ENCODE peak calls at places on chromosome 10, in seven cellular contexts. One of them, this sample, is unnamed.

GRCh38 chr10:126599949-126600627 is 70.4 kb downstream of the C10orf90 start:
- DNase-seq in MM.1S: no peak
- DNase-seq in PC-3: no peak
- DNase-seq in hepatocyte: no peak
- DNase-seq in neural progenitor cell: peak
- DNase-seq in HCT116: no peak
- DNase-seq in GM23338: peak
- DNase-seq in this sample: no peak

GRCh38 chr10:86306628-86307278 is 59.8 kb downstream of the GRID1 start:
- DNase-seq in MM.1S: peak
- DNase-seq in PC-3: peak
- DNase-seq in hepatocyte: peak
- DNase-seq in neural progenitor cell: peak
- DNase-seq in HCT116: no peak
- DNase-seq in GM23338: peak
- DNase-seq in this sample: peak

GRCh38 chr10:112985701-112986510 is 35.9 kb downstream of the TCF7L2 start:
- DNase-seq in MM.1S: no peak
- DNase-seq in PC-3: no peak
- DNase-seq in hepatocyte: no peak
- DNase-seq in neural progenitor cell: no peak
- DNase-seq in HCT116: no peak
- DNase-seq in GM23338: no peak
- DNase-seq in this sample: peak

GRCh38 chr10:131477457-131478205 is 166.1 kb upstream of the TCERG1L start:
- DNase-seq in MM.1S: no peak
- DNase-seq in PC-3: no peak
- DNase-seq in hepatocyte: peak
- DNase-seq in neural progenitor cell: peak
- DNase-seq in HCT116: no peak
- DNase-seq in GM23338: peak
- DNase-seq in this sample: no peak

GRCh38 chr10:67837519-67838314 is at the start of gene DNAJC12:
- DNase-seq in MM.1S: peak
- DNase-seq in PC-3: peak
- DNase-seq in hepatocyte: peak
- DNase-seq in neural progenitor cell: peak
- DNase-seq in HCT116: peak
- DNase-seq in GM23338: peak
- DNase-seq in this sample: peak

GRCh38 chr10:29895436-29895835 is 163.9 kb downstream of the JCAD start:
- DNase-seq in MM.1S: no peak
- DNase-seq in PC-3: no peak
- DNase-seq in hepatocyte: peak
- DNase-seq in neural progenitor cell: peak
- DNase-seq in HCT116: no peak
- DNase-seq in GM23338: peak
- DNase-seq in this sample: peak

GRCh38 chr10:108544500-108545120 is 1378.7 kb downstream of the XPNPEP1 start:
- DNase-seq in MM.1S: peak
- DNase-seq in PC-3: peak
- DNase-seq in hepatocyte: peak
- DNase-seq in neural progenitor cell: peak
- DNase-seq in HCT116: no peak
- DNase-seq in GM23338: peak
- DNase-seq in this sample: peak

GRCh38 chr10:96560970-96561887 is 25.6 kb downstream of the TM9SF3 start:
- DNase-seq in MM.1S: no peak
- DNase-seq in PC-3: peak
- DNase-seq in hepatocyte: peak
- DNase-seq in neural progenitor cell: no peak
- DNase-seq in HCT116: no peak
- DNase-seq in GM23338: no peak
- DNase-seq in this sample: peak

GRCh38 chr10:12333382-12334185 is 15.8 kb upstream of the CAMK1D start:
- DNase-seq in MM.1S: no peak
- DNase-seq in PC-3: peak
- DNase-seq in hepatocyte: peak
- DNase-seq in neural progenitor cell: no peak
- DNase-seq in HCT116: peak
- DNase-seq in GM23338: no peak
- DNase-seq in this sample: peak

GRCh38 chr10:123559823-123560092 is 106.4 kb upstream of the GPR26 start:
- DNase-seq in MM.1S: no peak
- DNase-seq in PC-3: no peak
- DNase-seq in hepatocyte: no peak
- DNase-seq in neural progenitor cell: no peak
- DNase-seq in HCT116: no peak
- DNase-seq in GM23338: no peak
- DNase-seq in this sample: no peak

GRCh38 chr10:85767936-85768335 is 598.7 kb downstream of the GRID1 start:
- DNase-seq in MM.1S: no peak
- DNase-seq in PC-3: no peak
- DNase-seq in hepatocyte: no peak
- DNase-seq in neural progenitor cell: no peak
- DNase-seq in HCT116: no peak
- DNase-seq in GM23338: no peak
- DNase-seq in this sample: no peak

GRCh38 chr10:113128450-113129105 is 178.5 kb downstream of the TCF7L2 start:
- DNase-seq in MM.1S: no peak
- DNase-seq in PC-3: no peak
- DNase-seq in hepatocyte: no peak
- DNase-seq in neural progenitor cell: peak
- DNase-seq in HCT116: no peak
- DNase-seq in GM23338: no peak
- DNase-seq in this sample: peak

GRCh38 chr10:116631871-116632295 is 11.1 kb downstream of the PNLIPRP2 start:
- DNase-seq in MM.1S: no peak
- DNase-seq in PC-3: no peak
- DNase-seq in hepatocyte: no peak
- DNase-seq in neural progenitor cell: no peak
- DNase-seq in HCT116: no peak
- DNase-seq in GM23338: no peak
- DNase-seq in this sample: no peak

GRCh38 chr10:33223326-33224014 is 111.0 kb downstream of the NRP1 start:
- DNase-seq in MM.1S: no peak
- DNase-seq in PC-3: no peak
- DNase-seq in hepatocyte: no peak
- DNase-seq in neural progenitor cell: no peak
- DNase-seq in HCT116: no peak
- DNase-seq in GM23338: no peak
- DNase-seq in this sample: no peak

GRCh38 chr10:132675031-132675740 is 110.8 kb downstream of the NKX6-2 start:
- DNase-seq in MM.1S: no peak
- DNase-seq in PC-3: no peak
- DNase-seq in hepatocyte: no peak
- DNase-seq in neural progenitor cell: peak
- DNase-seq in HCT116: no peak
- DNase-seq in GM23338: no peak
- DNase-seq in this sample: no peak

GRCh38 chr10:62018141-62018911 is 116.8 kb downstream of the ARID5B start:
- DNase-seq in MM.1S: no peak
- DNase-seq in PC-3: no peak
- DNase-seq in hepatocyte: no peak
- DNase-seq in neural progenitor cell: no peak
- DNase-seq in HCT116: no peak
- DNase-seq in GM23338: no peak
- DNase-seq in this sample: no peak

GRCh38 chr10:6296456-6297214 is 93.9 kb downstream of the PFKFB3 start:
- DNase-seq in MM.1S: no peak
- DNase-seq in PC-3: no peak
- DNase-seq in hepatocyte: no peak
- DNase-seq in neural progenitor cell: no peak
- DNase-seq in HCT116: no peak
- DNase-seq in GM23338: no peak
- DNase-seq in this sample: no peak

GRCh38 chr10:119667562-119668328 is 16.6 kb downstream of the BAG3 start:
- DNase-seq in MM.1S: no peak
- DNase-seq in PC-3: peak
- DNase-seq in hepatocyte: peak
- DNase-seq in neural progenitor cell: peak
- DNase-seq in HCT116: peak
- DNase-seq in GM23338: no peak
- DNase-seq in this sample: peak

GRCh38 chr10:43026039-43026973 is 50.6 kb upstream of the RET start:
- DNase-seq in MM.1S: no peak
- DNase-seq in PC-3: peak
- DNase-seq in hepatocyte: no peak
- DNase-seq in neural progenitor cell: peak
- DNase-seq in HCT116: no peak
- DNase-seq in GM23338: peak
- DNase-seq in this sample: no peak

GRCh38 chr10:114905450-114905849 is 32.5 kb upstream of the TRUB1 start:
- DNase-seq in MM.1S: no peak
- DNase-seq in PC-3: peak
- DNase-seq in hepatocyte: no peak
- DNase-seq in neural progenitor cell: peak
- DNase-seq in HCT116: peak
- DNase-seq in GM23338: no peak
- DNase-seq in this sample: peak

GRCh38 chr10:15169555-15170407 is 1.3 kb upstream of the NMT2 start:
- DNase-seq in MM.1S: no peak
- DNase-seq in PC-3: no peak
- DNase-seq in hepatocyte: no peak
- DNase-seq in neural progenitor cell: peak
- DNase-seq in HCT116: no peak
- DNase-seq in GM23338: no peak
- DNase-seq in this sample: no peak

DNA sequence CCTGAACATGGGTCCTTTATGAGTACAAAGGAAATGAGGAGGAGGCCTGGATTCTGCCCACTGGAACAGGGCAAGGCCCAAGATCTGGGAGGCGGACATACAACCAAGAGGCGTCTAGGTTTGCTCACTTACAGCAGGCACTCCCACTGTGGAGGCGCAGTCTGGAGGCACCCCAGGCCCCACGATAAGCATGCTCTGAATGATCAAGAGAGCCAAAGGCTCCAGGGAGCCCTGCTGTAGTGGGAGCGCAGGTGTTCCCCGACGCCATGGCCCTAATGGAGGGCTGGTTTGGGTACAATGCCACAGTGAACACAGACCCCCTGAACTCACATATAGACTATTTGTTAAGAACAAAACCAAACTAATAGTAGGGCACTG is 88.1 kb downstream of the FAM53B start:
- DNase-seq in MM.1S: no peak
- DNase-seq in PC-3: no peak
- DNase-seq in hepatocyte: no peak
- DNase-seq in neural progenitor cell: no peak
- DNase-seq in HCT116: no peak
- DNase-seq in GM23338: no peak
- DNase-seq in this sample: no peak
- TF ChIP-seq EZH2phosphoT487 in MM.1S: no peak
- TF ChIP-seq EZH2phosphoT487 in PC-3: no peak
- TF ChIP-seq EZH2phosphoT487 in hepatocyte: no peak
- TF ChIP-seq EZH2phosphoT487 in neural progenitor cell: no peak
- TF ChIP-seq EZH2phosphoT487 in HCT116: no peak
- TF ChIP-seq EZH2phosphoT487 in GM23338: no peak
- TF ChIP-seq EZH2phosphoT487 in this sample: no peak

GRCh38 chr10:27747096-27747451 is 1.5 kb upstream of the MKX start:
- DNase-seq in MM.1S: no peak
- DNase-seq in PC-3: no peak
- DNase-seq in hepatocyte: no peak
- DNase-seq in neural progenitor cell: peak
- DNase-seq in HCT116: no peak
- DNase-seq in GM23338: peak
- DNase-seq in this sample: no peak

GRCh38 chr10:27745380-27745718 is 270 bp downstream of the MKX start:
- DNase-seq in MM.1S: no peak
- DNase-seq in PC-3: no peak
- DNase-seq in hepatocyte: no peak
- DNase-seq in neural progenitor cell: no peak
- DNase-seq in HCT116: no peak
- DNase-seq in GM23338: peak
- DNase-seq in this sample: no peak

GRCh38 chr10:27745719-27746363 is at the start of gene MKX:
- DNase-seq in MM.1S: no peak
- DNase-seq in PC-3: peak
- DNase-seq in hepatocyte: peak
- DNase-seq in neural progenitor cell: peak
- DNase-seq in HCT116: no peak
- DNase-seq in GM23338: peak
- DNase-seq in this sample: peak

GRCh38 chr10:27744478-27745379 is 890 bp downstream of the MKX start:
- DNase-seq in MM.1S: peak
- DNase-seq in PC-3: peak
- DNase-seq in hepatocyte: peak
- DNase-seq in neural progenitor cell: peak
- DNase-seq in HCT116: no peak
- DNase-seq in GM23338: peak
- DNase-seq in this sample: peak

GRCh38 chr10:27746364-27747095 is 911 bp upstream of the MKX start:
- DNase-seq in MM.1S: no peak
- DNase-seq in PC-3: no peak
- DNase-seq in hepatocyte: no peak
- DNase-seq in neural progenitor cell: peak
- DNase-seq in HCT116: no peak
- DNase-seq in GM23338: peak
- DNase-seq in this sample: peak
- TF ChIP-seq EZH2 in MM.1S: no peak
- TF ChIP-seq EZH2 in PC-3: no peak
- TF ChIP-seq EZH2 in hepatocyte: peak
- TF ChIP-seq EZH2 in neural progenitor cell: peak
- TF ChIP-seq EZH2 in HCT116: no peak
- TF ChIP-seq EZH2 in GM23338: peak
- TF ChIP-seq EZH2 in this sample: no peak

DNA sequence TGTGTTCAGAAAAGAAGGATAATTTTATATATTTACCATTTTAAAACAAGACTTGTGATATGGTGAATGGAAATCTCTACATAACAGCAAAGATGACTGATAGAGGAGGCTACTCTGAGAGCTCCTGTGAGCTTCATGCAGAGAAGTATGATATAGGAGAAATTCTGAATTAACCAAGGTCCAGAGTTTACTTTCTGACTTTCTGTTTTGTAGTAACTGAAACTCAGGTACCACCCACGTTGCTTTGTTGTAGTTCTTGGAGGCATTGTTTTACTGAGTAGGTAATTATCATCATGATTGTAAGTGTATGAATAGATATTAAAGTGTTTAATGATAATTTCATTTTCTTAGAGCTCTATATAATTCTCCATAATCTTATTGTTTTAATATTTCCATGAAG is 18.0 kb upstream of the SFR1 start:
- DNase-seq in MM.1S: no peak
- DNase-seq in PC-3: no peak
- DNase-seq in hepatocyte: no peak
- DNase-seq in neural progenitor cell: no peak
- DNase-seq in HCT116: no peak
- DNase-seq in GM23338: no peak
- DNase-seq in this sample: no peak
- H3K4me3 ChIP-seq in MM.1S: no peak
- H3K4me3 ChIP-seq in PC-3: no peak
- H3K4me3 ChIP-seq in hepatocyte: no peak
- H3K4me3 ChIP-seq in neural progenitor cell: no peak
- H3K4me3 ChIP-seq in HCT116: no peak
- H3K4me3 ChIP-seq in GM23338: no peak
- H3K4me3 ChIP-seq in this sample: no peak

GRCh38 chr10:63671317-63671937 is 150.2 kb downstream of the REEP3 start:
- DNase-seq in MM.1S: no peak
- DNase-seq in PC-3: no peak
- DNase-seq in hepatocyte: peak
- DNase-seq in neural progenitor cell: no peak
- DNase-seq in HCT116: no peak
- DNase-seq in GM23338: no peak
- DNase-seq in this sample: peak
- TF ChIP-seq EZH2phosphoT487 in MM.1S: no peak
- TF ChIP-seq EZH2phosphoT487 in PC-3: no peak
- TF ChIP-seq EZH2phosphoT487 in hepatocyte: no peak
- TF ChIP-seq EZH2phosphoT487 in neural progenitor cell: no peak
- TF ChIP-seq EZH2phosphoT487 in HCT116: no peak
- TF ChIP-seq EZH2phosphoT487 in GM23338: no peak
- TF ChIP-seq EZH2phosphoT487 in this sample: no peak